ENCODE peak calls at places on chromosomes 13 and 19, in seven cellular contexts. N, C, F, M, D, S and U are unnamed samples.

GRCh38 chr19:1747285-1748114 is 5.8 kb upstream of the ONECUT3 start:
- DNase-seq in N (no peak), C (peak), F (no peak), M (no peak), D (no peak), S (peak), U (no peak)

GRCh38 chr13:97367427-97367826 is 66.5 kb upstream of the RAP2A start:
- DNase-seq in N (peak), C (no peak), F (no peak), M (no peak), D (no peak), S (no peak), U (no peak)

GRCh38 chr19:37506387-37507166 is at the start of gene ZNF793:
- DNase-seq in N (peak), C (peak), F (peak), M (peak), D (peak), S (peak), U (peak)

GRCh38 chr13:45231722-45232121 is 30.9 kb upstream of the KCTD4 start:
- DNase-seq in N (no peak), C (no peak), F (no peak), M (no peak), D (no peak), S (peak), U (no peak)

GRCh38 chr19:1315470-1316166 is 29.9 kb downstream of the EFNA2 start:
- DNase-seq in N (peak), C (peak), F (peak), M (peak), D (no peak), S (peak), U (peak)

GRCh38 chr13:46172531-46172991 is 9.4 kb downstream of the LCP1 start:
- DNase-seq in N (no peak), C (peak), F (no peak), M (no peak), D (no peak), S (no peak), U (no peak)

GRCh38 chr19:4130635-4131438 is 6.9 kb upstream of the MAP2K2 start:
- DNase-seq in N (no peak), C (no peak), F (no peak), M (peak), D (no peak), S (no peak), U (no peak)

GRCh38 chr19:33587150-33587549 is 34.6 kb upstream of the CHST8 start:
- DNase-seq in N (no peak), C (no peak), F (no peak), M (no peak), D (no peak), S (no peak), U (no peak)

GRCh38 chr19:3607398-3608078 is 863 bp upstream of the TBXA2R start:
- DNase-seq in N (no peak), C (no peak), F (no peak), M (no peak), D (peak), S (no peak), U (peak)

GRCh38 chr19:495440-496332 is 600 bp upstream of the MADCAM1 start:
- DNase-seq in N (peak), C (peak), F (peak), M (peak), D (no peak), S (no peak), U (no peak)

GRCh38 chr13:109271061-109271460 is 515.3 kb downstream of the IRS2 start:
- DNase-seq in N (no peak), C (no peak), F (no peak), M (no peak), D (no peak), S (no peak), U (no peak)

GRCh38 chr19:38433268-38433733 is at the start of gene RYR1:
- DNase-seq in N (peak), C (peak), F (no peak), M (peak), D (peak), S (peak), U (peak)

GRCh38 chr13:26420282-26420960 is 137.1 kb upstream of the WASF3 start:
- DNase-seq in N (no peak), C (no peak), F (no peak), M (no peak), D (no peak), S (no peak), U (no peak)

GRCh38 chr19:35495107-35496064 is 5.1 kb upstream of the KRTDAP start:
- DNase-seq in N (peak), C (peak), F (peak), M (peak), D (peak), S (peak), U (peak)

GRCh38 chr19:35498220-35498619 is 8.0 kb upstream of the KRTDAP start:
- DNase-seq in N (no peak), C (no peak), F (no peak), M (no peak), D (no peak), S (no peak), U (no peak)

GRCh38 chr19:35500611-35501010 is 10.3 kb upstream of the KRTDAP start:
- DNase-seq in N (no peak), C (no peak), F (no peak), M (no peak), D (no peak), S (no peak), U (no peak)

GRCh38 chr19:35498984-35499383 is 8.7 kb upstream of the KRTDAP start:
- DNase-seq in N (no peak), C (no peak), F (no peak), M (no peak), D (no peak), S (no peak), U (no peak)

GRCh38 chr19:35497406-35497805 is 7.1 kb upstream of the KRTDAP start:
- DNase-seq in N (no peak), C (no peak), F (no peak), M (no peak), D (no peak), S (no peak), U (no peak)
- TF ChIP-seq CTCF in N (no peak), C (no peak), F (no peak), M (no peak), D (no peak), S (no peak), U (no peak)

GRCh38 chr19:15251010-15251748 is 18.9 kb upstream of the EPHX3 start:
- DNase-seq in N (no peak), C (no peak), F (no peak), M (no peak), D (peak), S (no peak), U (peak)

GRCh38 chr19:15252398-15253018 is 20.3 kb upstream of the EPHX3 start:
- DNase-seq in N (peak), C (no peak), F (no peak), M (peak), D (peak), S (no peak), U (no peak)

GRCh38 chr19:15250635-15250993 is 18.4 kb upstream of the EPHX3 start:
- DNase-seq in N (no peak), C (no peak), F (no peak), M (no peak), D (no peak), S (no peak), U (no peak)

GRCh38 chr19:15253076-15253475 is 20.8 kb upstream of the EPHX3 start:
- DNase-seq in N (no peak), C (no peak), F (no peak), M (no peak), D (no peak), S (no peak), U (no peak)

DNA sequence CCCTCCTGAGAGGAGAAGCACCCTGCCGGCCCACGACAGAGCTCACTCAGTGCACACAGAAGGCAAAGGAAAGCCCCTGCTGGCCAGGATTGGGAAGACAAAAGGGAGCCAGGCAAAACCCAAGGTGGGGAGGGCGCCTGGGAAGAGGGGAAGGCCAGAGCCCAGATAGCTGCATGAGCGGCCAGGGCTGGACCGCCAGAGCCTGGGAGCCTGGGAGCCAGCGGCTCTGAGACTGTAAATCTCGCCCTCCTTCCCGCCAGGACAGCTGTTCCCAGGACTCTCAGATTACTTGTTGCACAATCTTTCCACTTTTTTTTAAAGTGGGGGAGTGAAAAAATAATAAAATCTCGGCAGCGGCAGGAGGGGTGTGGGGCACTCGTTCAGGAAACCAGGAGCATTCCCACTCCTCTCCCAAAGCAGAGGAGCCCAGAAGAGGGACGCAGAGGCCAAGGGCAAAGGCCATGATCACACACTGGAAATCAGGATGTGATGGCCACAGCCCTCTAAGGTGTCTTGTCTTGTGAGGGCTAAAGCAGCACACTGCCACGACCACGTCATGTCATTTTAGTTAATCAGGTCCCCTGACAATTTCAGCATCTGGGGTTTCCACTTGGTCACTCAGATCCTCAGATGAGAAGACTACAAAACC is 19.6 kb upstream of the EPHX3 start:
- DNase-seq in N (peak), C (no peak), F (peak), M (peak), D (peak), S (no peak), U (peak)
- TF ChIP-seq CTCF in N (peak), C (no peak), F (peak), M (peak), D (peak), S (no peak), U (peak)

DNA sequence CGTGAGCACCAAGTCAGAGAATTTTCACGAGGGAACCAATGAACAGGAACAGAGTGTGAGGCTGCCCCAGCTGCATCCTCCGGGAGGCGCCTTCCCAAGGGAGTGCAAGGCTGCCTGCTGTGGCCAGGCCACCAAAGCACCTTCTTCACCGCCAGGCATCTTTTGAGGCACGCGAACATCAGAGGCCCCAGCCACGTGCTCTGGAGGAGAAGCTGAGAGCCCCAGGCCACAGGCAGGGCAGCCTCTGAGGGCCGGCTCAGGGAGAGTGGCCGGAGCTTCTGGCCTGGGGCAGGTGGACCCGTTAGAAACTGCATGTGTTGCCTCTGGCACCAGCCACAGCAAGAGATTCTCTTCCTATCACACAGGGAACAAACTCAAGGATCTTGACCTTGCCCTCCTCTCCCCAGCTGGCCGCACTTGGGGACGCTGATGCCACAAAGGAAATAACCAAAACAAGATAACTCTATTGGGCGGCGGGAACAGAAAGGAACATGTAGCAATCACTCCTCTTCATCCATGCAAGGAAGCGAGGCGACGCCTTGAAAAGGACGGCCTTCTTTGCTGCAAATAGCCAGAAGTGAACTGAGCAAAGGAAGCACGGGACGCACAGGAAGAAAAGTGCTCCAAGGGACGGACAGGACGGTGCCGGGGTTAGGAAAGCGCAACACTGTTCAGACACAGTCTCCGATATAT is 19.9 kb downstream of the GAS6 start:
- DNase-seq in N (no peak), C (no peak), F (no peak), M (no peak), D (no peak), S (no peak), U (no peak)
- TF ChIP-seq CTCF in N (no peak), C (no peak), F (no peak), M (peak), D (no peak), S (no peak), U (no peak)

DNA sequence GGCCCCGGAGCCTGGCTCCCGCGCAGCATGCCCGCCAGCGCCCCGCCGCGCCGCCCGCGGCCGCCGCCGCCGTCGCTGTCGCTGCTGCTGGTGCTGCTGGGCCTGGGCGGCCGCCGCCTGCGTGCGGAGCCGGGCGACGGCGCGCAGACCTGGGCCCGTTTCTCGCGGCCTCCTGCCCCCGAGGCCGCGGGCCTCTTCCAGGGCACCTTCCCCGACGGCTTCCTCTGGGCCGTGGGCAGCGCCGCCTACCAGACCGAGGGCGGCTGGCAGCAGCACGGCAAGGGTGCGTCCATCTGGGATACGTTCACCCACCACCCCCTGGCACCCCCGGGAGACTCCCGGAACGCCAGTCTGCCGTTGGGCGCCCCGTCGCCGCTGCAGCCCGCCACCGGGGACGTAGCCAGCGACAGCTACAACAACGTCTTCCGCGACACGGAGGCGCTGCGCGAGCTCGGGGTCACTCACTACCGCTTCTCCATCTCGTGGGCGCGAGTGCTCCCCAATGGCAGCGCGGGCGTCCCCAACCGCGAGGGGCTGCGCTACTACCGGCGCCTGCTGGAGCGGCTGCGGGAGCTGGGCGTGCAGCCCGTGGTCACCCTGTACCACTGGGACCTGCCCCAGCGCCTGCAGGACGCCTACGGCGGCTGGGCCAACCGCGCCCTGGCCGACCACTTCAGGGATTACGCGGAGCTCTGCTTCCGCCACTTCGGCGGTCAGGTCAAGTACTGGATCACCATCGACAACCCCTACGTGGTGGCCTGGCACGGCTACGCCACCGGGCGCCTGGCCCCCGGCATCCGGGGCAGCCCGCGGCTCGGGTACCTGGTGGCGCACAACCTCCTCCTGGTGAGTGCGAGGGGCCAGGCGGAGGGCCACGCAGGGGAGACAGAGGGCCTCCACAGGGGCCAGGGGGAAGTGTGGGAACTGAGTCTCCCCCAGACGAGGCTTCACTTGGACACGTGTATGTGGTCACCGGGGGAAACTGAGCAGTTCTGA is at the start of gene KL:
- DNase-seq in N (peak), C (no peak), F (peak), M (peak), D (no peak), S (peak), U (peak)
- TF ChIP-seq CTCF in N (no peak), C (no peak), F (no peak), M (no peak), D (no peak), S (no peak), U (no peak)

DNA sequence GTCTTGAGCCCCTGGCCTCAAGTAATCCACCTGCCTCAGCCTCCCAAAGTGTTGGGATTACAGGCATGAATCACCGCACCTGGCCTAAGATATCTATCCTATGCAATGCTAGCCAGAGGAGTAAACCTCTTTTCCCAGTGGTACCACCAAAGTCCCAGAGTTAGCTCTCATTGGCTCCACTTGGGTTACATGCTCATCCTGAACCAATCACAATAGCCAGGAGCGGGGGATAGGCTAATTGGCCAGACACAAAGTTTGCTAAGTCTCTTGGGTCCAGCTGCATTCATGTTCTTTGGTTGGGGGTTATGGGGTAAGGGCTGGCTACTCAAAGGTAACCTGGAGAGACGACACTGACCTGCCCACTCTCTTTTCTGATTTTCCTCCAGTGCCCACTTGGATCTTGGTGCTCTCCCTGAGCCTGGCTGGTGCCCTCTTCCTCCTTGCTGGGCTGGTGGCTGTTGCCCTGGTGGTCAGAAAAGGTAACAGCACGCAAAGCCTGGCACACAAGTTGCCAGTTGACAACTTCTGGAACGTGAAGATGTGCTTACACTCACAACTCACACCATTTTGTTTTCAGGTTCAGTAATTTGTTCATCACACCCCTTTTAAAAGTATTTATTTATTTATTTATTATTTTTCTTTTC is 7.8 kb downstream of the C19orf38 start:
- DNase-seq in N (peak), C (no peak), F (no peak), M (peak), D (no peak), S (no peak), U (no peak)
- TF ChIP-seq CTCF in N (peak), C (peak), F (peak), M (peak), D (peak), S (peak), U (no peak)

GRCh38 chr19:15671891-15672579 is 852 bp upstream of the CYP4F12 start:
- DNase-seq in N (no peak), C (no peak), F (no peak), M (no peak), D (no peak), S (no peak), U (no peak)
- TF ChIP-seq CTCF in N (no peak), C (no peak), F (no peak), M (no peak), D (no peak), S (no peak), U (no peak)

DNA sequence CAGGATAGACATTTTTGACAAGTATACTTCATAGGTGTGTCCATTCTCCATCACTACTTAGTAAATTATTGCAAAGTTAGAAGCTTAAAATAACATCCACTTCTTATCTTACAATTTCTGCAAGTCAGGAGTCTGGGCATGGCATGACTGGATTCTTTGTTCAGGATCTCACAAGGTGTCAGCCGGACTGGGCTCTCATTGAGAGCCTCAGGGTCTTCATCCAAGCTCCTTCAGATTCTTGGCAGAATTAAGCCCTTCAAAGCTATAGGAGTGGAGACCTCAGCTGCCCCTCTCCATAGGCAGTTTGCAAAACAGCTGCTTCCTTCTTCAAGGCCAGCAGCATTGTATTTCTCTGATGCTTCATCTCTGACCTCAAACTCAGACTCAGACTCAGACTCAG is 9.1 kb upstream of the SIN3B start:
- DNase-seq in N (no peak), C (no peak), F (no peak), M (no peak), D (no peak), S (no peak), U (no peak)
- TF ChIP-seq CTCF in N (no peak), C (no peak), F (no peak), M (no peak), D (no peak), S (no peak), U (no peak)

DNA sequence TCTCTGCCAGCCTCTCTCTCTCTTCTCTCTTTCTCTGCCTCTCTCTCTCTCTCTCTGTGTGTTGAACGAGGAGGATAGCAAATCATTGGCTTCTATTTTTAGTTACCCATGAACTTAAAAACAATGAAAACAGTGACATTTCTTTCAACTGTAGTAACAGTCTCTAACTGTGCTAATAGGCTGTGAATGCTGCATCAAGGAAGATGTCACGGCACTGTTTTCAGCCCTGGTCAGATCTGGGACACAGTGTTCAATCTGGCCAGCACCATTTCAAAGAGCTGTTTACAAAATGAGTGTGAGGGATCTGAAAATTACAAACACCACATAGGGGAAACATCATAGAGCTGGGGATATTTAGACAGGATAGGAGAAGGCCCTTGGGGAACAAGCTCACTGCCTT is 717.0 kb downstream of the FGF9 start:
- DNase-seq in N (no peak), C (no peak), F (no peak), M (no peak), D (no peak), S (no peak), U (no peak)
- TF ChIP-seq CTCF in N (no peak), C (no peak), F (no peak), M (no peak), D (no peak), S (no peak), U (no peak)

GRCh38 chr13:59643906-59644626 is 519.7 kb downstream of the DIAPH3 start:
- DNase-seq in N (no peak), C (no peak), F (no peak), M (no peak), D (no peak), S (no peak), U (no peak)
- TF ChIP-seq CTCF in N (no peak), C (no peak), F (no peak), M (no peak), D (no peak), S (no peak), U (no peak)